ENCODE peak calls at places on chromosomes 2 and 18, in ten cellular contexts. V is breast epithelium; K is mammary epithelial cell; Q is PC-3; E is colonic mucosa; C is CD4-positive, alpha-beta memory T cell; N is right cardiac atrium; F is thoracic aorta; X is tibial artery; Y is CD8-positive, alpha-beta T cell. T is an unnamed sample. For H3K4me1, the result is how much of the 10 kb centered on the place peaks cover.

GRCh38 chr2:234544659-234545611 is 48.1 kb upstream of the ARL4C start:
- DNase-seq in V (peak), K (peak), Q (peak), E (peak), C (peak), N (peak), F (no peak), X (peak), Y (peak), T (peak)

GRCh38 chr2:69464575-69464974 is 27.3 kb upstream of the NFU1 start:
- DNase-seq in V (no peak), K (peak), Q (no peak), E (no peak), C (no peak), N (no peak), F (no peak), X (peak), Y (no peak), T (peak)

GRCh38 chr2:101596346-101596745 is 101.2 kb upstream of the MAP4K4 start:
- DNase-seq in V (no peak), K (peak), Q (peak), E (no peak), C (no peak), N (no peak), F (no peak), X (no peak), Y (no peak), T (no peak)

GRCh38 chr18:5527603-5528002 is 16.2 kb downstream of the EPB41L3 start:
- DNase-seq in V (no peak), K (no peak), Q (no peak), E (no peak), C (no peak), N (no peak), F (no peak), X (peak), Y (no peak), T (peak)

GRCh38 chr2:137997733-137998132 is 33.5 kb downstream of the HNMT start:
- DNase-seq in V (no peak), K (no peak), Q (no peak), E (no peak), C (no peak), N (no peak), F (no peak), X (no peak), Y (no peak), T (no peak)

GRCh38 chr2:157782057-157782845 is 93.9 kb downstream of the ACVR1 start:
- DNase-seq in V (no peak), K (no peak), Q (peak), E (no peak), C (no peak), N (no peak), F (no peak), X (no peak), Y (no peak), T (no peak)

GRCh38 chr2:29530281-29530680 is 391.1 kb downstream of the ALK start:
- DNase-seq in V (no peak), K (no peak), Q (peak), E (no peak), C (no peak), N (no peak), F (no peak), X (no peak), Y (no peak), T (no peak)

GRCh38 chr2:144390424-144391020 is 129.4 kb downstream of the ZEB2 start:
- DNase-seq in V (no peak), K (no peak), Q (no peak), E (no peak), C (no peak), N (no peak), F (no peak), X (no peak), Y (no peak), T (no peak)

GRCh38 chr2:36356199-36356989 is 816 bp downstream of the CRIM1 start:
- DNase-seq in V (peak), K (no peak), Q (peak), E (no peak), C (peak), N (peak), F (no peak), X (no peak), Y (peak), T (peak)

GRCh38 chr2:111167238-111168162 is 46.8 kb downstream of the BCL2L11 start:
- DNase-seq in V (no peak), K (no peak), Q (no peak), E (no peak), C (no peak), N (no peak), F (no peak), X (no peak), Y (no peak), T (no peak)

GRCh38 chr2:224930124-224930523 is 112.1 kb downstream of the DOCK10 start:
- DNase-seq in V (no peak), K (no peak), Q (no peak), E (no peak), C (peak), N (no peak), F (no peak), X (no peak), Y (no peak), T (no peak)
- H3K4me1 ChIP-seq in V (under half), K (under half), Q (under half), E (under half), C (half or more), N (under half), F (half or more), X (half or more), Y (half or more), T (under half)

GRCh38 chr2:26086779-26087178 is 52.9 kb downstream of the RAB10 start:
- DNase-seq in V (no peak), K (no peak), Q (no peak), E (no peak), C (no peak), N (no peak), F (no peak), X (no peak), Y (no peak), T (no peak)
- H3K4me1 ChIP-seq in V (under half), K (under half), Q (under half), E (under half), C (under half), N (under half), F (under half), X (under half), Y (under half), T (under half)

GRCh38 chr2:20614201-20615045 is 36.5 kb downstream of the HS1BP3 start:
- DNase-seq in V (peak), K (no peak), Q (peak), E (no peak), C (no peak), N (peak), F (no peak), X (peak), Y (no peak), T (peak)
- H3K4me1 ChIP-seq in V (under half), K (under half), Q (under half), E (under half), C (under half), N (half or more), F (under half), X (half or more), Y (under half), T (half or more)

GRCh38 chr2:3535794-3536681 is 16.7 kb upstream of the ADI1 start:
- DNase-seq in V (no peak), K (peak), Q (peak), E (peak), C (no peak), N (peak), F (peak), X (peak), Y (no peak), T (peak)
- H3K4me1 ChIP-seq in V (under half), K (under half), Q (under half), E (under half), C (under half), N (under half), F (under half), X (under half), Y (under half), T (under half)

GRCh38 chr18:77108001-77108692 is 24.4 kb downstream of the MBP start:
- DNase-seq in V (no peak), K (no peak), Q (no peak), E (peak), C (no peak), N (peak), F (no peak), X (peak), Y (peak), T (no peak)
- H3K4me1 ChIP-seq in V (under half), K (under half), Q (under half), E (under half), C (half or more), N (under half), F (under half), X (under half), Y (half or more), T (half or more)